ENCODE peak calls at places on chromosomes 11 and 22, in six cellular contexts. One of them, this sample, is unnamed.

GRCh38 chr11:67998150-67999045 is 5.5 kb downstream of the UNC93B1 start:
- DNase-seq in stimulated activated CD8-positive, alpha-beta memory T cell treated with anti-CD3 and anti-CD28 coated beads, Interleukin-7, amount 100 ng/mL, for 1 hour: no peak
- DNase-seq in AG04450: no peak
- DNase-seq in GM12878: no peak
- DNase-seq in activated CD4-positive, CD25-positive, alpha-beta regulatory T cell: no peak
- DNase-seq in activated CD8-positive, alpha-beta memory T cell treated with anti-CD3 and anti-CD28 coated beads for 24 hours: no peak
- DNase-seq in this sample: no peak

GRCh38 chr11:41133023-41133422 is 326.4 kb downstream of the LRRC4C start:
- DNase-seq in activated CD8-positive, alpha-beta memory T cell treated with anti-CD3 and anti-CD28 coated beads for 24 hours: no peak
- DNase-seq in GM12878: no peak
- DNase-seq in activated CD4-positive, CD25-positive, alpha-beta regulatory T cell: no peak
- DNase-seq in AG04450: no peak
- DNase-seq in stimulated activated CD8-positive, alpha-beta memory T cell treated with anti-CD3 and anti-CD28 coated beads, Interleukin-7, amount 100 ng/mL, for 1 hour: no peak
- DNase-seq in this sample: no peak

GRCh38 chr22:42388130-42388797 is 43.9 kb downstream of the NFAM1 start:
- DNase-seq in stimulated activated CD8-positive, alpha-beta memory T cell treated with anti-CD3 and anti-CD28 coated beads, Interleukin-7, amount 100 ng/mL, for 1 hour: no peak
- DNase-seq in AG04450: no peak
- DNase-seq in GM12878: no peak
- DNase-seq in activated CD4-positive, CD25-positive, alpha-beta regulatory T cell: no peak
- DNase-seq in activated CD8-positive, alpha-beta memory T cell treated with anti-CD3 and anti-CD28 coated beads for 24 hours: no peak
- DNase-seq in this sample: no peak

GRCh38 chr22:19275919-19276600 is 15.5 kb downstream of the CLTCL1 start:
- DNase-seq in stimulated activated CD8-positive, alpha-beta memory T cell treated with anti-CD3 and anti-CD28 coated beads, Interleukin-7, amount 100 ng/mL, for 1 hour: no peak
- DNase-seq in AG04450: no peak
- DNase-seq in activated CD4-positive, CD25-positive, alpha-beta regulatory T cell: no peak
- DNase-seq in GM12878: no peak
- DNase-seq in activated CD8-positive, alpha-beta memory T cell treated with anti-CD3 and anti-CD28 coated beads for 24 hours: no peak
- DNase-seq in this sample: no peak

GRCh38 chr22:29737251-29738117 is 17.7 kb downstream of the CABP7 start:
- DNase-seq in AG04450: no peak
- DNase-seq in GM12878: no peak
- DNase-seq in stimulated activated CD8-positive, alpha-beta memory T cell treated with anti-CD3 and anti-CD28 coated beads, Interleukin-7, amount 100 ng/mL, for 1 hour: no peak
- DNase-seq in activated CD4-positive, CD25-positive, alpha-beta regulatory T cell: no peak
- DNase-seq in activated CD8-positive, alpha-beta memory T cell treated with anti-CD3 and anti-CD28 coated beads for 24 hours: no peak
- DNase-seq in this sample: no peak

GRCh38 chr22:17570851-17571631 is 7.7 kb downstream of the SLC25A18 start:
- DNase-seq in activated CD8-positive, alpha-beta memory T cell treated with anti-CD3 and anti-CD28 coated beads for 24 hours: no peak
- DNase-seq in activated CD4-positive, CD25-positive, alpha-beta regulatory T cell: no peak
- DNase-seq in GM12878: no peak
- DNase-seq in AG04450: no peak
- DNase-seq in stimulated activated CD8-positive, alpha-beta memory T cell treated with anti-CD3 and anti-CD28 coated beads, Interleukin-7, amount 100 ng/mL, for 1 hour: no peak
- DNase-seq in this sample: no peak

GRCh38 chr11:115929618-115930129 is 425.5 kb upstream of the CADM1 start:
- DNase-seq in activated CD8-positive, alpha-beta memory T cell treated with anti-CD3 and anti-CD28 coated beads for 24 hours: no peak
- DNase-seq in AG04450: no peak
- DNase-seq in stimulated activated CD8-positive, alpha-beta memory T cell treated with anti-CD3 and anti-CD28 coated beads, Interleukin-7, amount 100 ng/mL, for 1 hour: no peak
- DNase-seq in activated CD4-positive, CD25-positive, alpha-beta regulatory T cell: no peak
- DNase-seq in GM12878: peak; percentile 94
- DNase-seq in this sample: no peak

GRCh38 chr11:963852-964251 is 38.2 kb downstream of the AP2A2 start:
- DNase-seq in activated CD8-positive, alpha-beta memory T cell treated with anti-CD3 and anti-CD28 coated beads for 24 hours: no peak
- DNase-seq in GM12878: no peak
- DNase-seq in activated CD4-positive, CD25-positive, alpha-beta regulatory T cell: no peak
- DNase-seq in AG04450: no peak
- DNase-seq in stimulated activated CD8-positive, alpha-beta memory T cell treated with anti-CD3 and anti-CD28 coated beads, Interleukin-7, amount 100 ng/mL, for 1 hour: no peak
- DNase-seq in this sample: no peak

This sample was measured in AG09309.